ENCODE peak calls at places on chromosomes 12 and 14, in ten cellular contexts. S is MM.1S, Q is astrocyte of the spinal cord, E is spleen, F is A549, D is sigmoid colon, I is right lobe of liver, O is pancreas, J is BJ, K is stomach. R is an unnamed sample.
A peak's percentile ranks its signal among the peaks of the same experiment; 100 is the strongest.

GRCh38 chr14:46344327-46344937 is 307.1 kb downstream of the RPL10L start:
- DNase-seq in S (peak; percentile 44), Q (peak; percentile 11), E (no peak), F (peak; percentile 31), D (no peak), I (no peak), O (no peak), J (no peak), K (no peak), R (peak; percentile 1)

GRCh38 chr12:98509063-98509462 is 6.3 kb upstream of the TMPO start:
- DNase-seq in S (no peak), Q (no peak), E (no peak), F (no peak), D (no peak), I (no peak), O (no peak), J (no peak), K (no peak), R (no peak)

GRCh38 chr12:56206373-56207166 is 15.2 kb downstream of the RNF41 start:
- DNase-seq in S (peak; percentile 46), Q (peak; percentile 45), E (peak; percentile 78), F (peak; percentile 74), D (peak; percentile 77), I (no peak), O (peak; percentile 39), J (no peak), K (peak; percentile 58), R (peak; percentile 19)

GRCh38 chr14:70013269-70013873 is 134.2 kb downstream of the SMOC1 start:
- DNase-seq in S (peak; percentile 36), Q (no peak), E (no peak), F (peak; percentile 41), D (no peak), I (no peak), O (no peak), J (no peak), K (peak; percentile 58), R (no peak)

GRCh38 chr12:31813305-31813704 is 84.5 kb upstream of the AMN1 start:
- DNase-seq in S (no peak), Q (no peak), E (no peak), F (peak; percentile 31), D (no peak), I (no peak), O (no peak), J (no peak), K (no peak), R (no peak)

GRCh38 chr14:74979442-74980397 is 23.0 kb upstream of the EIF2B2 start:
- DNase-seq in S (no peak), Q (peak; percentile 47), E (no peak), F (no peak), D (no peak), I (no peak), O (no peak), J (no peak), K (no peak), R (no peak)

GRCh38 chr14:101557811-101558738 is 3.2 kb upstream of the DIO3 start:
- DNase-seq in S (no peak), Q (no peak), E (peak; percentile 61), F (peak; percentile 62), D (peak; percentile 77), I (peak; percentile 52), O (peak; percentile 49), J (no peak), K (no peak), R (no peak)

GRCh38 chr12:6277982-6278438 is 32.5 kb upstream of the PLEKHG6 start:
- DNase-seq in S (peak; percentile 59), Q (no peak), E (peak; percentile 79), F (peak; percentile 38), D (no peak), I (peak; percentile 73), O (peak; percentile 66), J (no peak), K (peak; percentile 68), R (no peak)

GRCh38 chr12:72286526-72286925 is 14.4 kb downstream of the TRHDE start:
- DNase-seq in S (no peak), Q (no peak), E (no peak), F (no peak), D (no peak), I (no peak), O (no peak), J (no peak), K (no peak), R (no peak)

GRCh38 chr12:123995023-123995422 is 22.0 kb downstream of the ZNF664 start:
- DNase-seq in S (no peak), Q (peak; percentile 73), E (no peak), F (no peak), D (no peak), I (no peak), O (no peak), J (no peak), K (no peak), R (peak; percentile 55)

GRCh38 chr12:57430117-57430930 is 519 bp downstream of the R3HDM2 start:
- DNase-seq in S (peak; percentile 66), Q (peak; percentile 50), E (peak; percentile 92), F (no peak), D (no peak), I (peak; percentile 75), O (peak; percentile 55), J (no peak), K (peak; percentile 47), R (no peak)

GRCh38 chr14:100391777-100392176 is 68.6 kb downstream of the SLC25A47 start:
- DNase-seq in S (no peak), Q (no peak), E (no peak), F (no peak), D (no peak), I (no peak), O (no peak), J (peak; percentile 66), K (no peak), R (no peak)

GRCh38 chr14:64786296-64787149 is 82.3 kb downstream of the PLEKHG3 start:
- DNase-seq in S (no peak), Q (peak; percentile 27), E (no peak), F (no peak), D (no peak), I (no peak), O (no peak), J (no peak), K (no peak), R (no peak)

GRCh38 chr12:7994731-7995205 is 37.7 kb upstream of the FOXJ2 start:
- DNase-seq in S (no peak), Q (peak; percentile 93), E (no peak), F (peak; percentile 28), D (no peak), I (no peak), O (no peak), J (peak; percentile 92), K (no peak), R (peak; percentile 85)

GRCh38 chr14:50083467-50084337 is 32.7 kb downstream of the VCPKMT start:
- DNase-seq in S (peak; percentile 18), Q (no peak), E (peak; percentile 81), F (no peak), D (no peak), I (no peak), O (no peak), J (no peak), K (no peak), R (no peak)

DNA sequence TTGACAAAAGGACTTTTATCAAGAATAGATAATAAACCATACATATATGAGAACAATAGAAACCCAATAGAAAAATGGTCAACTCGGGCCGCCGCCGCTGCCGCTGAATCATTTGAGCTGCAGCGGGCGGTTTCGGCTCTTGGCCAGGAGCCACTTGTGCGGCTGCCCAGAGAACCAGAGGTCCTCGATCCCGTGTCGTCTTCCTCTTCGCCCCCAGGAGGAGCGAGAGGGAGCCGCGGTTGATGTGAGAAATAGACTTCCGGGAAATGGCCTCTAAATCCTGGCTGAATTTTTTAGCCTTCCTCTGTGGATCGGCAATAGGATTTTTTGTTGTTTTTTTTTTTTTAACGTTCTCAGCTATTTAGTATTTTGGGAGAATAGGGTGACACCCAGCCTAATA is 44.8 kb downstream of the CPSF6 start:
- DNase-seq in S (no peak), Q (peak; percentile 77), E (peak; percentile 84), F (peak; percentile 79), D (peak; percentile 88), I (peak; percentile 83), O (peak; percentile 59), J (no peak), K (peak; percentile 70), R (peak; percentile 53)
- TF ChIP-seq CTCF in S (no peak), Q (no peak), E (no peak), F (no peak), D (no peak), I (peak; percentile 10), O (no peak), J (peak; percentile 21), K (no peak), R (peak; percentile 32)

GRCh38 chr14:20617138-20618003 is 24.1 kb downstream of the OR6S1 start:
- DNase-seq in S (no peak), Q (no peak), E (no peak), F (no peak), D (no peak), I (no peak), O (no peak), J (no peak), K (no peak), R (no peak)
- H3K4me3 ChIP-seq in S (no peak overlapping the region), Q (no peak overlapping the region), E (no peak overlapping the region), F (no peak overlapping the region), D (no peak overlapping the region), I (no peak overlapping the region), O (no peak overlapping the region), J (no peak overlapping the region), K (no peak overlapping the region), R (no peak overlapping the region)

GRCh38 chr12:100395811-100396210 is 38.9 kb downstream of the SLC17A8 start:
- DNase-seq in S (no peak), Q (no peak), E (no peak), F (no peak), D (no peak), I (no peak), O (no peak), J (no peak), K (no peak), R (no peak)

GRCh38 chr12:100393202-100393601 is 36.3 kb downstream of the SLC17A8 start:
- DNase-seq in S (no peak), Q (no peak), E (no peak), F (no peak), D (no peak), I (no peak), O (no peak), J (no peak), K (no peak), R (no peak)

GRCh38 chr12:100388382-100388781 is 31.5 kb downstream of the SLC17A8 start:
- DNase-seq in S (no peak), Q (no peak), E (no peak), F (no peak), D (no peak), I (no peak), O (no peak), J (no peak), K (no peak), R (no peak)

DNA sequence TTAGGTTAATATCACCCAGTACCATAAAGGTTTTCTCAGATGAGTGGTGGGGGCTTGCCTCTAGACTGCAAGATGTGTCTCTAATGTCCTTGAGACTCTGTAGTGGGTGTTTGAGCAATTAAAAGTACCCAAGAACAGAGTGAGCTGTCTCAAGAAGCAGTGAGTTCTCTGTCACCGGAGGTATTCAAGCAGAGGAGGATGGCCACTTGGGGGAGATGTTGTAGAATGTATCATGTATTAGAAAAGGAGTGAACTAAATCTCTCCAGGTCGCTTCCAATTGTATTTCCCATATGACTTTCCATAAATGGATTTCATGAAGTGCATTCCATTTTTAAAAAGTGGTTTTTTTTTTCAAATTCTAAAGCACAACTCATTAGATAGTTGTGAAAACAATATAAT is 35.0 kb downstream of the SLC17A8 start:
- DNase-seq in S (no peak), Q (no peak), E (no peak), F (peak; percentile 47), D (no peak), I (no peak), O (no peak), J (no peak), K (peak; percentile 31), R (no peak)
- TF ChIP-seq CTCF in S (no peak), Q (no peak), E (no peak), F (peak; percentile 53), D (peak; percentile 14), I (peak; percentile 75), O (no peak), J (no peak), K (no peak), R (no peak)

GRCh38 chr12:122318607-122319311 is 52.5 kb upstream of the VPS33A start:
- DNase-seq in S (no peak), Q (peak; percentile 85), E (no peak), F (peak; percentile 21), D (no peak), I (no peak), O (no peak), J (peak; percentile 94), K (no peak), R (peak; percentile 81)
- H3K4me3 ChIP-seq in S (no peak overlapping the region), Q (no peak overlapping the region), E (no peak overlapping the region), F (no peak overlapping the region), D (no peak overlapping the region), I (no peak overlapping the region), O (no peak overlapping the region), J (no peak overlapping the region), K (no peak overlapping the region), R (no peak overlapping the region)